ENCODE peak calls at places on chromosomes 13 and 19, in seven cellular contexts. T is non-pigmented ciliary epithelial cell; Z is iris pigment epithelial cell; M is thoracic aorta; N is nephron progenitor cell; F is HT-29; S is activated naive CD8-positive, alpha-beta T cell treated with anti-CD3 and anti-CD28 coated beads, Interleukin-2, amount 50 U/mL, for 24 hours. G is an unnamed sample.

GRCh38 chr19:49020342-49020741 is 3.5 kb upstream of the LHB start:
- DNase-seq in T (no peak), Z (no peak), M (no peak), N (no peak), F (no peak), S (no peak), G (no peak)

GRCh38 chr19:55172741-55173140 is 6.3 kb upstream of the DNAAF3 start:
- DNase-seq in T (no peak), Z (peak; percentile 58), M (no peak), N (no peak), F (no peak), S (no peak), G (no peak)

GRCh38 chr13:51590966-51591627 is 6.8 kb downstream of the WDFY2 start:
- DNase-seq in T (no peak), Z (peak; percentile 92), M (no peak), N (no peak), F (peak; percentile 56), S (no peak), G (peak; percentile 35)

GRCh38 chr13:58025821-58026220 is 394.3 kb downstream of the PCDH17 start:
- DNase-seq in T (no peak), Z (peak; percentile 0), M (no peak), N (no peak), F (no peak), S (no peak), G (no peak)

GRCh38 chr13:110334841-110335490 is 27.9 kb downstream of the COL4A2 start:
- DNase-seq in T (no peak), Z (no peak), M (no peak), N (no peak), F (no peak), S (no peak), G (no peak)

GRCh38 chr13:33004454-33004853 is 11.8 kb upstream of the KL start:
- DNase-seq in T (no peak), Z (peak; percentile 21), M (no peak), N (no peak), F (no peak), S (no peak), G (no peak)

GRCh38 chr13:69194130-69194529 is 913.5 kb upstream of the ATXN8OS start:
- DNase-seq in T (no peak), Z (no peak), M (no peak), N (no peak), F (no peak), S (no peak), G (no peak)

GRCh38 chr19:55516878-55517620 is 19.9 kb downstream of the SBK2 start:
- DNase-seq in T (peak; percentile 67), Z (peak; percentile 88), M (peak; percentile 71), N (peak; percentile 93), F (peak; percentile 98), S (peak; percentile 93), G (peak; percentile 97)

GRCh38 chr19:38061294-38061693 is 154.3 kb downstream of the SIPA1L3 start:
- DNase-seq in T (peak; percentile 68), Z (peak; percentile 83), M (no peak), N (no peak), F (no peak), S (no peak), G (peak; percentile 65)

GRCh38 chr19:50226536-50226935 is 23.1 kb downstream of the MYH14 start:
- DNase-seq in T (no peak), Z (no peak), M (no peak), N (no peak), F (no peak), S (no peak), G (no peak)

GRCh38 chr19:50717891-50718254 is 1.7 kb downstream of the SHANK1 start:
- DNase-seq in T (no peak), Z (no peak), M (no peak), N (no peak), F (no peak), S (no peak), G (no peak)

GRCh38 chr13:38941353-38941945 is 49.2 kb downstream of the STOML3 start:
- DNase-seq in T (no peak), Z (peak; percentile 3), M (no peak), N (no peak), F (no peak), S (no peak), G (no peak)

GRCh38 chr13:108961542-108962125 is 332.2 kb downstream of the MYO16 start:
- DNase-seq in T (no peak), Z (peak; percentile 64), M (no peak), N (peak; percentile 28), F (peak; percentile 76), S (no peak), G (peak; percentile 54)

GRCh38 chr19:45958763-45959516 is 14.7 kb downstream of the NOVA2 start:
- DNase-seq in T (no peak), Z (no peak), M (no peak), N (no peak), F (no peak), S (no peak), G (no peak)

GRCh38 chr19:39671739-39672363 is 16.1 kb downstream of the LGALS16 start:
- DNase-seq in T (no peak), Z (peak; percentile 54), M (no peak), N (peak; percentile 20), F (peak; percentile 92), S (peak; percentile 30), G (peak; percentile 69)